ENCODE peak calls at places on chromosomes 3 and 15, in five cellular contexts. I, T, U, L and Q are unnamed samples.
A peak's percentile ranks its signal among the peaks of the same experiment; 100 is the strongest.

GRCh38 chr3:85560088-85560790 is 601.5 kb downstream of the CADM2 start:
- DNase-seq in L (no peak), I (no peak), T (no peak), U (peak; percentile 36), Q (no peak)

GRCh38 chr3:11327619-11328018 is 55.4 kb downstream of the ATG7 start:
- DNase-seq in U (no peak), L (no peak), T (no peak), I (no peak), Q (no peak)

GRCh38 chr3:108103971-108104797 is 13.4 kb upstream of the CD47 start:
- DNase-seq in U (peak; percentile 63), L (no peak), I (no peak), T (no peak), Q (no peak)

GRCh38 chr3:54857343-54857742 is 70.5 kb downstream of the LRTM1 start:
- DNase-seq in L (no peak), U (no peak), T (no peak), I (no peak), Q (no peak)

GRCh38 chr3:190772831-190773230 is 89.7 kb downstream of the GMNC start:
- DNase-seq in T (no peak), U (no peak), L (no peak), I (no peak), Q (no peak)

GRCh38 chr3:153215497-153215896 is 53.5 kb downstream of the RAP2B start:
- DNase-seq in L (no peak), U (no peak), I (no peak), T (no peak), Q (no peak)

GRCh38 chr3:187943677-187944390 is 198.6 kb upstream of the BCL6 start:
- DNase-seq in U (no peak), L (no peak), T (no peak), I (no peak), Q (no peak)

GRCh38 chr3:168054447-168054846 is 41.3 kb downstream of the GOLIM4 start:
- DNase-seq in T (no peak), U (no peak), I (no peak), L (no peak), Q (no peak)

GRCh38 chr3:111336511-111336910 is 205.5 kb upstream of the CD96 start:
- DNase-seq in L (no peak), I (no peak), T (no peak), U (no peak), Q (no peak)

GRCh38 chr15:36790891-36791290 is 211.5 kb downstream of the CDIN1 start:
- DNase-seq in I (no peak), T (no peak), U (no peak), L (no peak), Q (no peak)

GRCh38 chr15:84023636-84024035 is 211.9 kb upstream of the GOLGA6L4 start:
- DNase-seq in T (no peak), I (peak; percentile 36), U (no peak), L (no peak), Q (no peak)

GRCh38 chr3:133835961-133836360 is 30.3 kb downstream of the SRPRB start:
- DNase-seq in T (no peak), I (no peak), L (no peak), U (no peak), Q (no peak)

GRCh38 chr3:155548194-155548593 is 196.7 kb downstream of the PLCH1 start:
- DNase-seq in T (no peak), I (no peak), U (no peak), L (no peak), Q (no peak)

GRCh38 chr3:16441306-16441898 is 72.1 kb downstream of the RFTN1 start:
- DNase-seq in I (no peak), U (no peak), T (no peak), L (no peak), Q (no peak)

GRCh38 chr3:30285188-30286006 is 321.0 kb upstream of the TGFBR2 start:
- DNase-seq in U (no peak), I (no peak), L (no peak), T (no peak), Q (no peak)

GRCh38 chr15:52040167-52040900 is 21.3 kb downstream of the MAPK6 start:
- DNase-seq in I (no peak), L (no peak), T (no peak), U (no peak), Q (no peak)

GRCh38 chr3:101803152-101803782 is 24.3 kb downstream of the NXPE3 start:
- DNase-seq in U (no peak), T (peak; percentile 37), I (peak; percentile 36), L (no peak), Q (peak; percentile 77)

GRCh38 chr3:183534249-183534648 is 21.3 kb downstream of the KLHL6 start:
- DNase-seq in T (no peak), L (no peak), I (no peak), U (no peak), Q (no peak)

GRCh38 chr3:14725015-14725431 is 50.1 kb downstream of the C3orf20 start:
- DNase-seq in T (no peak), L (no peak), I (no peak), U (peak; percentile 47), Q (no peak)

GRCh38 chr15:30670056-30670455 is 44.1 kb downstream of the ARHGAP11B start:
- DNase-seq in U (no peak), L (no peak), I (no peak), T (no peak), Q (no peak)

GRCh38 chr3:122893754-122894668 is 99.1 kb downstream of the SLC49A4 start:
- DNase-seq in T (no peak), I (peak; percentile 27), L (no peak), U (peak; percentile 58), Q (no peak)

GRCh38 chr3:16392733-16393132 is 120.8 kb downstream of the RFTN1 start:
- DNase-seq in I (no peak), U (no peak), L (no peak), T (no peak), Q (no peak)

GRCh38 chr3:111761309-111761795 is 97.7 kb upstream of the PHLDB2 start:
- DNase-seq in I (no peak), L (no peak), U (no peak), T (no peak), Q (no peak)

GRCh38 chr15:65329991-65330735 is 25.7 kb downstream of the RNU5B-1 start:
- DNase-seq in L (peak; percentile 24), U (no peak), T (no peak), I (no peak), Q (no peak)

GRCh38 chr15:83516935-83517334 is 69.8 kb downstream of the SH3GL3 start:
- DNase-seq in T (no peak), L (no peak), U (no peak), I (no peak), Q (no peak)

GRCh38 chr3:49519266-49519665 is 35.0 kb upstream of the BSN start:
- DNase-seq in U (no peak), I (no peak), L (no peak), T (no peak), Q (no peak)

GRCh38 chr3:31960793-31961431 is 20.1 kb downstream of the OSBPL10 start:
- DNase-seq in U (no peak), I (no peak), T (no peak), L (no peak), Q (no peak)

GRCh38 chr3:102791641-102792589 is 357.1 kb downstream of the ZPLD1 start:
- DNase-seq in T (no peak), I (no peak), L (no peak), U (no peak), Q (no peak)

GRCh38 chr15:100373037-100373896 is 31.5 kb upstream of the ADAMTS17 start:
- DNase-seq in T (no peak), I (no peak), L (no peak), U (no peak), Q (no peak)

GRCh38 chr15:48500595-48500994 is 144.9 kb downstream of the FBN1 start:
- DNase-seq in L (no peak), I (no peak), U (no peak), T (no peak), Q (no peak)

DNA sequence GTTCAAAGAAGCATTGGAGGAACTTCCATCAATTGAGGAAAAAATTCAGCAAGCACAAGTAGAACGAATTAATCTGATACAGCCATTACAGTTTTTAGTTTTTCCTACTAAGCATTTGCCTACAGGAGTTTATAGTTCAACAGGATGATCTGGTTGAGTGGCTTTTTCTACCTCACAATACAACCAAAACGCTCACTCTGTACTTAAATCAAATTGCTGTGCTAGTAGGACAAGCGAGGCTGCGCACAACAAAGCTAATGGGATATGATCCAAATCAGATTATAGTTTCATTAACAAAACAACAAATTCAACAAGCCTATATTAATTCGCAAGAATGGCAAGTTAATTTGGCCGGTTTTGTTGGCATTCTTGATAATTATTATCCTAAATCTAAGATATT is 44.2 kb downstream of the ETFA start:
- DNase-seq in U (no peak), L (no peak), I (no peak), T (no peak), Q (no peak)
- H3K36me3 ChIP-seq in U (peaks cover 3% of the 10 kb centered on the region), L (peaks cover 60% of the 10 kb centered on the region), I (peaks cover 68% of the 10 kb centered on the region), T (peaks cover 37% of the 10 kb centered on the region), Q (peaks cover 19% of the 10 kb centered on the region)

GRCh38 chr15:28096411-28096719 is 2.8 kb downstream of the OCA2 start:
- DNase-seq in I (no peak), T (no peak), L (no peak), U (no peak), Q (no peak)
- H3K4me3 ChIP-seq in I (peak overlapping the region; percentile 49), T (peak overlapping the region; percentile 62), L (peak overlapping the region; percentile 59), U (peak overlapping the region; percentile 49), Q (peak overlapping the region; percentile 63)

GRCh38 chr15:73183071-73183470 is 130.8 kb downstream of the NEO1 start:
- DNase-seq in U (no peak), I (peak; percentile 16), T (no peak), L (no peak), Q (no peak)
- H3K36me3 ChIP-seq in U (no peaks in the 10 kb centered on the region), I (peaks cover 14% of the 10 kb centered on the region), T (no peaks in the 10 kb centered on the region), L (peaks cover 11% of the 10 kb centered on the region), Q (no peaks in the 10 kb centered on the region)

DNA sequence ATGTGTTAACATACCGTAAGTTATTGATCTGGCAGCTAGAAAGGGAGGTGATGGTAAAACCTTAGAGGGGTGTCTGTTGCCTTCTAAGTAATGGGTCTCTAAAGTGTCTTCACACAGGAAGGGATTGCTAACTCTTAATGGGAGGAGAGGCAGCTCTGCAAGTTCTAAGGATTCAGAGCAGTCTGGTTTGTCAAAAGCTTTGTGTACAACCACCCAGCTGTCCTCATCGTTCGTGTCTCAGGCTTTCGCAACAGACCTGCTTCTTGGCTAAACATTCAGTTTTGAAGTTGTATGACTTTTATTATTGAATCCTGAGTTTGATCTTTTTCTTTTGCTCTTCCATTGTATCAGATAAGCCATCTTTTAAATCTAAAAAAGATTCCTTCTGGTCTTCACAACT is 404.9 kb downstream of the SQOR start:
- DNase-seq in U (no peak), L (no peak), T (no peak), I (no peak), Q (no peak)
- H3K4me3 ChIP-seq in U (no peak overlapping the region), L (no peak overlapping the region), T (no peak overlapping the region), I (no peak overlapping the region), Q (no peak overlapping the region)

GRCh38 chr3:38128303-38128655 is 8.6 kb downstream of the ACAA1 start:
- DNase-seq in U (no peak), I (no peak), T (no peak), L (no peak), Q (no peak)
- H3K36me3 ChIP-seq in U (peaks cover 3% of the 10 kb centered on the region), I (peaks cover 93% of the 10 kb centered on the region), T (peaks cover 67% of the 10 kb centered on the region), L (peaks cover 100% of the 10 kb centered on the region), Q (peaks cover 82% of the 10 kb centered on the region)

GRCh38 chr3:13420817-13421755 is 964 bp upstream of the NUP210 start:
- DNase-seq in L (peak; percentile 74), I (no peak), U (no peak), T (peak; percentile 49), Q (peak; percentile 93)
- H3K4me3 ChIP-seq in L (peak overlapping the region; percentile 66), I (peak overlapping the region; percentile 85), U (no peak overlapping the region), T (peak overlapping the region; percentile 84), Q (peak overlapping the region; percentile 66)